ENCODE peak calls at places on chromosomes 3 and 15, in five cellular contexts. C is NCI-H510A; U is epithelial cell of esophagus; J is activated CD8-positive, alpha-beta memory T cell treated with anti-CD3 and anti-CD28 coated beads, Interleukin-2, amount 50 U/mL, for 48 hours; T is stimulated activated CD4-positive, alpha-beta T cell treated with anti-CD3 and anti-CD28 coated beads, Interleukin-2, amount 100 ng/mL, for 48 hours. Y is an unnamed sample.

GRCh38 chr3:125386811-125387210 is 11.7 kb upstream of the ZNF148 start:
- DNase-seq in T (no peak), J (no peak), U (no peak), C (no peak), Y (peak)

GRCh38 chr3:72821170-72821781 is 27.0 kb downstream of the SHQ1 start:
- DNase-seq in C (no peak), U (peak), T (no peak), J (no peak), Y (peak)

GRCh38 chr3:57224856-57225255 is 2.7 kb upstream of the APPL1 start:
- DNase-seq in J (no peak), T (no peak), U (no peak), C (no peak), Y (no peak)

GRCh38 chr3:27575509-27575908 is 91.3 kb upstream of the SLC4A7 start:
- DNase-seq in U (no peak), C (no peak), T (no peak), J (no peak), Y (peak)

GRCh38 chr15:71288348-71288955 is 173.2 kb downstream of the THSD4 start:
- DNase-seq in U (peak), C (no peak), T (no peak), J (no peak), Y (no peak)

GRCh38 chr3:10340046-10340445 is 19.1 kb upstream of the SEC13 start:
- DNase-seq in C (no peak), T (no peak), J (no peak), U (no peak), Y (no peak)

GRCh38 chr15:58587481-58587880 is 155.7 kb downstream of the LIPC start:
- DNase-seq in C (no peak), U (no peak), J (no peak), T (no peak), Y (no peak)

GRCh38 chr3:67349551-67350174 is 304.7 kb downstream of the SUCLG2 start:
- DNase-seq in T (peak), C (no peak), U (peak), J (no peak), Y (peak)

GRCh38 chr15:101390060-101390459 is 95.0 kb upstream of the SNRPA1 start:
- DNase-seq in T (no peak), J (no peak), C (no peak), U (no peak), Y (no peak)

GRCh38 chr15:52337961-52338535 is 42.4 kb upstream of the MYO5C start:
- DNase-seq in U (no peak), J (no peak), C (no peak), T (no peak), Y (no peak)

GRCh38 chr3:23647706-23648258 is 158.0 kb upstream of the UBE2E1 start:
- DNase-seq in U (no peak), T (no peak), J (no peak), C (no peak), Y (no peak)

GRCh38 chr3:17136251-17136721 is 251.5 kb downstream of the PLCL2 start:
- DNase-seq in C (no peak), U (no peak), J (peak), T (no peak), Y (no peak)

GRCh38 chr3:58051196-58051595 is 43.0 kb downstream of the FLNB start:
- DNase-seq in J (no peak), T (no peak), C (no peak), U (peak), Y (peak)

GRCh38 chr15:41914406-41914805 is 20.6 kb upstream of the SPTBN5 start:
- DNase-seq in C (no peak), T (no peak), J (no peak), U (no peak), Y (no peak)

GRCh38 chr3:150545419-150546225 is 674 bp downstream of the SERP1 start:
- DNase-seq in T (peak), U (peak), C (no peak), J (peak), Y (no peak)

GRCh38 chr3:128491071-128491899 is 1.7 kb downstream of the GATA2 start:
- DNase-seq in J (peak), U (no peak), T (no peak), C (no peak), Y (no peak)

GRCh38 chr3:9399746-9400145 is 2.3 kb downstream of the SETD5 start:
- DNase-seq in J (no peak), T (no peak), C (peak), U (peak), Y (peak)

GRCh38 chr15:45023659-45024320 is 795 bp downstream of the SORD start:
- DNase-seq in T (no peak), U (peak), C (no peak), J (no peak), Y (no peak)

GRCh38 chr15:45612790-45613415 is 21.9 kb upstream of the SQOR start:
- DNase-seq in T (no peak), C (no peak), U (peak), J (no peak), Y (no peak)

GRCh38 chr3:10524799-10525301 is 19.5 kb upstream of the ATP2B2 start:
- DNase-seq in J (peak), U (no peak), C (no peak), T (no peak), Y (no peak)

GRCh38 chr3:66597316-66597863 is 96.6 kb upstream of the LRIG1 start:
- DNase-seq in J (no peak), C (no peak), T (no peak), U (no peak), Y (no peak)

GRCh38 chr3:100850721-100851120 is 141.4 kb downstream of the TFG start:
- DNase-seq in T (no peak), J (no peak), U (peak), C (no peak), Y (no peak)

GRCh38 chr15:66621491-66622467 is 56.0 kb upstream of the LCTL start:
- DNase-seq in J (no peak), T (no peak), U (no peak), C (no peak), Y (no peak)

GRCh38 chr3:189123595-189124387 is 48.0 kb upstream of the TPRG1 start:
- DNase-seq in U (no peak), T (no peak), J (no peak), C (no peak), Y (no peak)

GRCh38 chr3:135310317-135310716 is 515.3 kb downstream of the EPHB1 start:
- DNase-seq in T (no peak), U (no peak), C (no peak), J (no peak), Y (no peak)

Y was measured in MV-4-11.